ENCODE peak calls at places on chromosomes 4 and X, in seven cellular contexts. H is HCT116, S is GM12878, B is HepG2, Z is K562, Q is H1, K is SK-N-SH. V is an unnamed sample.

GRCh38 chr4:44425614-44426208 is 22.9 kb downstream of the KCTD8 start:
- DNase-seq in H (no peak), S (no peak), B (no peak), Z (no peak), Q (no peak), K (peak; percentile 2), V (no peak)

GRCh38 chr4:120052840-120053239 is 13.8 kb downstream of the MAD2L1 start:
- DNase-seq in H (no peak), S (no peak), B (no peak), Z (peak; percentile 24), Q (no peak), K (no peak), V (no peak)

GRCh38 chr4:147769386-147769785 is 37.5 kb downstream of the ARHGAP10 start:
- DNase-seq in H (no peak), S (no peak), B (no peak), Z (no peak), Q (no peak), K (no peak), V (no peak)

GRCh38 chrX:15678339-15678738 is 13.7 kb upstream of the CLTRN start:
- DNase-seq in H (no peak), S (no peak), B (no peak), Z (no peak), Q (no peak), K (no peak), V (no peak)

GRCh38 chrX:72351606-72352338 is 46.1 kb upstream of the CITED1 start:
- DNase-seq in H (no peak), S (no peak), B (no peak), Z (no peak), Q (no peak), K (no peak), V (no peak)

GRCh38 chr4:152090543-152090942 is 329.7 kb upstream of the GATB start:
- DNase-seq in H (no peak), S (no peak), B (no peak), Z (no peak), Q (no peak), K (peak; percentile 22), V (no peak)

GRCh38 chr4:25423548-25423947 is 46.5 kb downstream of the ANAPC4 start:
- DNase-seq in H (no peak), S (no peak), B (no peak), Z (no peak), Q (no peak), K (no peak), V (no peak)

GRCh38 chr4:184632842-184633241 is 16.4 kb downstream of the CASP3 start:
- DNase-seq in H (no peak), S (no peak), B (no peak), Z (no peak), Q (no peak), K (no peak), V (no peak)

GRCh38 chr4:1533501-1534064 is 127.3 kb upstream of the NKX1-1 start:
- DNase-seq in H (no peak), S (no peak), B (no peak), Z (no peak), Q (no peak), K (no peak), V (no peak)

GRCh38 chr4:176277162-176277904 is 8.3 kb upstream of the ASB5 start:
- DNase-seq in H (peak; percentile 39), S (no peak), B (peak; percentile 39), Z (peak; percentile 66), Q (no peak), K (peak; percentile 51), V (peak; percentile 67)

GRCh38 chrX:34467437-34467836 is 189.6 kb downstream of the TMEM47 start:
- DNase-seq in H (no peak), S (no peak), B (no peak), Z (no peak), Q (no peak), K (no peak), V (no peak)

GRCh38 chr4:152559641-152560040 is 23.7 kb upstream of the FBXW7 start:
- DNase-seq in H (no peak), S (no peak), B (no peak), Z (no peak), Q (no peak), K (no peak), V (no peak)

DNA sequence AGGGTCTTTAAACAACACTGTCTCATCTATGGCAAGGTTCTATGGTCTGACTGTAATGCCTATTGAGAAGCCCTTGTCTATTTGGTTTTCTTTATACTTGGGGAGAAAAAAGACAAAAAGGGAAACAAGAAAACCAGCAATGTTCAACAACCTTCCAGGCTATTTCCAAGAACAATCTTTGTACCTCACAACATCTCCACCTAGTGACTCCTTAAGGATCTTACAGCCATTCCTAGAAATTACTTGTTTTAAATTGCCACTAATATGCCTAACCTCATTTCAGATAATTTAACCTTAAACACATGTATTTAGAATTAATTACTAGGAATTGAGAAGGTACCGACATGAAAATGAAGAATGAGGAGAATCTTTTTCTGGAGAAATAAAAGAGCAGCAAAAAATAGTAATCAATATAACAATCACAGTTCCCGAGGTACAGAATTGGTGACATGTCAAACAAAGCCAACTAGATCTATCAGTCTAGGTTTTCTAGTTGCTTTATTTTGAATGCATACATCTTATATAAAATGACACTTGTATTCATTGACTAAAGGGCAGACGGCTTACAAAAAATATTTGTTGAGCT is 1.6 kb upstream of the RBM46 start:
- DNase-seq in H (peak; percentile 35), S (no peak), B (peak; percentile 23), Z (peak; percentile 14), Q (no peak), K (peak; percentile 33), V (peak; percentile 33)
- TF ChIP-seq JUND in H (no peak), S (no peak), B (no peak), Z (no peak), Q (no peak), K (no peak), V (no peak)

DNA sequence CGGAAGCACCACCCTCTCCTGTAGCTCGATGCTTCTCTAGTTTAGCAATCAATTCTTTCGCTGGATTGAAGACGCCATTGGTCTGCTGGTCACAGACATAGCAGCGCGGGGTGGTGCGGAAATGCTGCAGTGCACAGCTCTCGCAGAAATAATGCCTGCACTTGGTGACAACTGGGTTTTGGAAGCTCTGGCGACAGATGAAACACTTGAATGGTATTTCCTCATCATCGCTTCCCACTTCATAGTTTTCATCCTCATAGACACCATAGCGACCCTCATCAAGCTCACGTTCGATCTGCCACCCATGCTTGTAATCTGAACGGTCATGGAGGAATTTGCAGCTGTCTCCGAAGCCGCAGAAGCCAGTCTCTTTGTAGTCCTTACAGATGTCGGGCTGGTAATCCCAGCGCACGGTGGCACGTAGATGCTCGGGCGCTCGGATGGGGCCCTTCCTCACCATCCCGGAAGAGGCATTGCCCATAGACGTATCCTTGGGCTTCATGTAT is 854 bp downstream of the RNF113A start:
- DNase-seq in H (no peak), S (no peak), B (peak; percentile 11), Z (peak; percentile 52), Q (no peak), K (peak; percentile 26), V (no peak)
- TF ChIP-seq JUND in H (no peak), S (no peak), B (no peak), Z (no peak), Q (no peak), K (no peak), V (no peak)

GRCh38 chr4:37528161-37528560 is 158.0 kb downstream of the RELL1 start:
- DNase-seq in H (no peak), S (no peak), B (peak; percentile 16), Z (no peak), Q (no peak), K (no peak), V (peak; percentile 93)
- TF ChIP-seq JUND in H (no peak), S (no peak), B (no peak), Z (no peak), Q (no peak), K (no peak), V (peak; percentile 51)

GRCh38 chr4:3268395-3269104 is 19.6 kb downstream of the MSANTD1 start:
- DNase-seq in H (no peak), S (no peak), B (no peak), Z (no peak), Q (peak; percentile 47), K (peak; percentile 24), V (no peak)

GRCh38 chr4:3270141-3270611 is 21.2 kb downstream of the MSANTD1 start:
- DNase-seq in H (no peak), S (no peak), B (no peak), Z (no peak), Q (peak; percentile 44), K (peak; percentile 23), V (no peak)

GRCh38 chr4:3267576-3268394 is 18.8 kb downstream of the MSANTD1 start:
- DNase-seq in H (no peak), S (no peak), B (no peak), Z (peak; percentile 16), Q (peak; percentile 46), K (no peak), V (no peak)

GRCh38 chr4:3271131-3271530 is 21.7 kb upstream of the RGS12 start:
- DNase-seq in H (no peak), S (no peak), B (no peak), Z (no peak), Q (no peak), K (no peak), V (no peak)

DNA sequence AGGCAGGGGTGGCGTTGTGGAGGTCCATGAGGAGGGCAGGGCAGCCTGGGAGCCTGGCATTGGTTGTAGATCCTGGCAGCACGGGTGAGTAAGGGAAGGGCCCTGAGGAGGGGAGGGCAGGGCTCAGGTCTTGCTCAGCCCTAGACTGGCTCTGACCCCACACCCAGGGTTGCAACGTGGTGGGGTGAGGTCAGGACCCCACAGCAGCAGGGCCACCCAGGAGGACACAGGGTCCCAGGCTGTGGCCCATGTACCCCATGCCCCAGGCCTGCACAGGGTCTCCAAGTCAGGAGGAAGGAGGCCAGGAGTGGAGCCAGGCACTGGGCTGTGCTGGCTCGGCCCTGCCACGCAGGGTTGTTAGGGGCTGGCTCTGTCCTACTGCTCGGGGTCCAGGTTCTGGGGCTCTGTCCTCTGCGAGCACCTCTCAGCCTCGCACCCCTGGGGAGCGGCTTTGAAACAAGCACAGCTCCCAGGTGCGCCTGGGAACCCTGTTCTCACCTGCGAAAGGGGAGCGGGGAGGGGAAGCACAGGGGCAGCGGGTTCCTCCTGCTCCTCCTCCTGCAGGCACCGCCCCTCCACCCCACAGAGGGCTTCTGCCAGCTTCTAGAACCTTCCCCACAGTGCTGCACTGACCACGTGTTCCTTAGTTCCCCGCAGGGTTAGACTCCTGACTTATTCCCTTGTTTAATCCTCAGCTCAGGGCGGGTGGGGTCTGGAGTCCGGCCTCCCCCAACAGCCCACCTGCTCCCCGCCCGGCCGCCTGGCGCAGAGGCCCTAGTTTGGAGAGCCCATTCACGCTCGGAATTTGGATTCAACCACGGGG is 20.4 kb downstream of the MSANTD1 start:
- DNase-seq in H (no peak), S (no peak), B (no peak), Z (no peak), Q (peak; percentile 45), K (peak; percentile 22), V (no peak)
- TF ChIP-seq JUND in H (no peak), S (no peak), B (no peak), Z (no peak), Q (no peak), K (no peak), V (no peak)

DNA sequence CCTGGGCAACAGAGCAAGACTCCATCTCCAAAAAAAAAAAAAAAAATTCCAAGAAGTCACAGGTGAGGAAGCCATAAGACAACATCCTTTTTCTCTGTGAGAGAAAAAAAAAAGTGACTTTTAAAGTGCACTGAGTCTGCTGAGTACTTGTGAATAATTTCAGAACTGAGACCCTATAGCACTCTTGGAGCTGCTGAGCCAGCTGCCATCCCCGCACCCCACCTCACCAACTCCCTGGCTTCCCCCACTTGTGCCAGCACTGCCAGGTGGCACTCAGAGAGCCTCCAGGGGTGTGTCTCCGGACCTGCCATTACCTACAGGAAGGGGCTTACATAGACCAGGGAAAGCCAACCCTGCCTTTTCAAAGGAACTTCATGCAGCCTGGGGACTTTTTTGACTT is 39.2 kb upstream of the HS3ST1 start:
- DNase-seq in H (no peak), S (no peak), B (no peak), Z (no peak), Q (no peak), K (no peak), V (no peak)
- TF ChIP-seq JUND in H (no peak), S (no peak), B (no peak), Z (no peak), Q (no peak), K (no peak), V (no peak)